ENCODE peak calls at places on chromosomes 13 and 19, in eight cellular contexts. O, F, K, E, S, D, U and X are unnamed samples. For H3K9me3 and H3K36me3, the result is how much of the 10 kb centered on the place peaks cover.

GRCh38 chr19:18878058-18878797 is 17.7 kb downstream of the CERS1 start:
- DNase-seq in O (no peak), F (no peak), K (no peak), E (no peak), S (no peak), D (no peak), U (peak), X (no peak)

GRCh38 chr19:8259922-8260247 is 48.3 kb downstream of the CD320 start:
- DNase-seq in O (no peak), F (no peak), K (no peak), E (no peak), S (no peak), D (no peak), U (peak), X (no peak)

GRCh38 chr19:3513198-3514140 is 7.4 kb downstream of the FZR1 start:
- DNase-seq in O (no peak), F (no peak), K (no peak), E (peak), S (no peak), D (peak), U (no peak), X (no peak)

GRCh38 chr13:113836917-113837553 is 26.8 kb downstream of the GAS6 start:
- DNase-seq in O (no peak), F (no peak), K (peak), E (peak), S (peak), D (peak), U (no peak), X (peak)

GRCh38 chr13:48492123-48493075 is 40.5 kb downstream of the RCBTB2 start:
- DNase-seq in O (peak), F (peak), K (peak), E (peak), S (peak), D (peak), U (peak), X (no peak)

GRCh38 chr13:26062853-26063444 is 11.1 kb upstream of the SHISA2 start:
- DNase-seq in O (no peak), F (peak), K (peak), E (no peak), S (peak), D (peak), U (no peak), X (peak)

GRCh38 chr13:24153979-24154378 is 6.5 kb upstream of the SPATA13 start:
- DNase-seq in O (no peak), F (no peak), K (no peak), E (no peak), S (peak), D (no peak), U (no peak), X (no peak)

GRCh38 chr19:662207-662961 is 630 bp downstream of the RNF126 start:
- DNase-seq in O (no peak), F (peak), K (peak), E (no peak), S (no peak), D (peak), U (no peak), X (peak)

GRCh38 chr13:110371550-110372465 is 64.7 kb downstream of the COL4A2 start:
- DNase-seq in O (no peak), F (no peak), K (no peak), E (no peak), S (no peak), D (no peak), U (peak), X (no peak)

GRCh38 chr13:94128430-94128829 is 351.1 kb downstream of the DCT start:
- DNase-seq in O (no peak), F (no peak), K (peak), E (no peak), S (peak), D (no peak), U (no peak), X (no peak)

GRCh38 chr19:33496496-33496895 is 25.1 kb downstream of the PEPD start:
- DNase-seq in O (no peak), F (no peak), K (no peak), E (no peak), S (no peak), D (no peak), U (peak), X (no peak)

GRCh38 chr13:97257800-97258799 is 36.0 kb downstream of the MBNL2 start:
- DNase-seq in O (peak), F (no peak), K (no peak), E (peak), S (no peak), D (no peak), U (peak), X (peak)

GRCh38 chr13:94120878-94121277 is 358.6 kb downstream of the DCT start:
- DNase-seq in O (no peak), F (no peak), K (no peak), E (no peak), S (no peak), D (no peak), U (no peak), X (no peak)

GRCh38 chr13:19601749-19602725 is 31.4 kb upstream of the MPHOSPH8 start:
- DNase-seq in O (no peak), F (peak), K (peak), E (peak), S (no peak), D (peak), U (peak), X (peak)

GRCh38 chr19:29927944-29928669 is 13.9 kb upstream of the URI1 start:
- DNase-seq in O (no peak), F (no peak), K (no peak), E (no peak), S (no peak), D (no peak), U (no peak), X (no peak)

GRCh38 chr19:42053037-42053935 is 16.7 kb downstream of the GRIK5 start:
- DNase-seq in O (no peak), F (no peak), K (no peak), E (no peak), S (no peak), D (no peak), U (no peak), X (no peak)

GRCh38 chr19:39409886-39410619 is 2.4 kb upstream of the PLEKHG2 start:
- DNase-seq in O (peak), F (peak), K (peak), E (peak), S (peak), D (peak), U (peak), X (peak)

GRCh38 chr13:74562381-74562780 is 428.2 kb upstream of the KLF12 start:
- DNase-seq in O (no peak), F (no peak), K (no peak), E (no peak), S (no peak), D (no peak), U (no peak), X (no peak)

GRCh38 chr13:94535231-94535630 is 55.7 kb upstream of the DCT start:
- DNase-seq in O (no peak), F (no peak), K (no peak), E (no peak), S (no peak), D (no peak), U (no peak), X (no peak)

GRCh38 chr19:728011-728410 is 19.3 kb downstream of the PALM start:
- DNase-seq in O (no peak), F (no peak), K (no peak), E (peak), S (no peak), D (no peak), U (no peak), X (no peak)

GRCh38 chr13:35987572-35988513 is 143.3 kb downstream of the DCLK1 start:
- DNase-seq in O (no peak), F (no peak), K (no peak), E (no peak), S (no peak), D (no peak), U (no peak), X (no peak)

GRCh38 chr13:46553521-46553885 is 533 bp downstream of the LRCH1 start:
- DNase-seq in O (no peak), F (no peak), K (peak), E (no peak), S (peak), D (no peak), U (no peak), X (no peak)

GRCh38 chr13:75299913-75300862 is 181.8 kb downstream of the TBC1D4 start:
- DNase-seq in O (no peak), F (no peak), K (no peak), E (no peak), S (no peak), D (no peak), U (no peak), X (no peak)

GRCh38 chr13:97100821-97101220 is 106.5 kb upstream of the OXGR1 start:
- DNase-seq in O (no peak), F (no peak), K (no peak), E (no peak), S (no peak), D (no peak), U (no peak), X (no peak)

GRCh38 chr19:55118401-55118991 is 1.1 kb upstream of the PPP1R12C start:
- DNase-seq in O (no peak), F (no peak), K (peak), E (peak), S (no peak), D (no peak), U (no peak), X (peak)

DNA sequence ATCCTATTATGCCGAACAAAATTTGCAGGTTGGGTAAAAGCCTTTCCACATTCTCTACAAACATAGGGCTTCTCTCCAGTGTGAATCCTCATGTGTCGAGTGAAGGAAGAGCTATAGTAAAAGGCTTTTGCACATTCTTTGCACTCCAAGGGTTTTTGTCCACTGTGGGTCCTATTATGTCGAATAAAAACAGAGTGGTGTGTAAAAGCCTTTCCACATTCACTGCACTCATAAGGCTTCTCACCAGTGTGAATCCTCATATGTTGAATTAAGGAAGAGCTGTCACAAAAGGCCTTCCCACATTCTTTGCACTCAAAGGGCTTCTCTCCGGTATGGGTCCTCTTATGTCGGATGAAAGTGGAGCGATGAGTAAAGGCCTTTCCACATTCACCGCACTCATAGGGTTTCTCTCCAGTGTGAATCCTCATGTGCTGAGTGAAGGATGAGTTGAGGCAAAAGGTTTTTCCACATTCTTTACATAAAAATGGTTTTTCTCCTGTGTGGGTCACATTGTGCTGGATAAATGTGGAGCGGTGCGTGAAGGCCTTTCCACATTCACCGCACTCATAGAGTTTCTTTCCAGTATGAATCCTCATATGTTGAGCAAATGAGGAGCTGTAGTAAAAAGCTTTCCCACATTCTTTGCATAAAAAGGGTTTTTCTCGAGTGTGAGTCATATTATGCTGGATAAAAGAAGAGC is 13.6 kb downstream of the ZNF599 start:
- DNase-seq in O (no peak), F (no peak), K (no peak), E (no peak), S (no peak), D (no peak), U (no peak), X (no peak)
- H3K9me3 ChIP-seq in O (half or more), F (under half), K (under half), E (under half), S (under half), D (under half), U (under half), X (under half)

GRCh38 chr19:10987621-10988297 is 26.9 kb downstream of the SMARCA4 start:
- DNase-seq in O (no peak), F (no peak), K (no peak), E (no peak), S (no peak), D (no peak), U (no peak), X (no peak)

GRCh38 chr19:10986301-10987127 is 25.7 kb downstream of the SMARCA4 start:
- DNase-seq in O (no peak), F (no peak), K (no peak), E (no peak), S (no peak), D (no peak), U (no peak), X (no peak)

GRCh38 chr19:10988921-10989320 is 28.1 kb downstream of the SMARCA4 start:
- DNase-seq in O (no peak), F (no peak), K (no peak), E (no peak), S (no peak), D (no peak), U (no peak), X (no peak)

GRCh38 chr19:10991076-10991475 is 30.2 kb downstream of the SMARCA4 start:
- DNase-seq in O (no peak), F (no peak), K (no peak), E (no peak), S (no peak), D (no peak), U (no peak), X (no peak)

GRCh38 chr19:10988380-10988779 is 27.6 kb downstream of the SMARCA4 start:
- DNase-seq in O (no peak), F (no peak), K (no peak), E (no peak), S (no peak), D (no peak), U (no peak), X (no peak)
- H3K36me3 ChIP-seq in O (half or more), F (under half), K (under half), E (half or more), S (under half), D (half or more), U (under half), X (under half)

DNA sequence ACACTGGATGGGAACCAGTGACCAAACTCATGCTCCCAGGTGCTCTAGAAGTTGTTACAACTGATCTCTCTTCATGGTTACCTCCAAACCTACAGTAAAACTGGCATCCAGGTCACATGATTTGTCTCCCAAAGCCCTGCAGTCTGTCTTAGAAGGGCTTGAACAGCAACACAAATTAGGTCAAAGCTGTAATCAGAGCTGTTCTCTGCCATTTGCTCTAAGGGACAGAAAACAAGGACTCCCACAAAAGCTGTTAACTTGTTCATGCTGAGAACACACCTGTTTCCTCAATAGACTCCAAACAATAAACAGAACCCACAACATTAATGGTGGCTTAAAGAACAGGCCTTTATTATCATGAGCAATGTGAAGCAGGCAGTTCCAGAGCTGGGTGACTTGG is 8.0 kb downstream of the ZNF671 start:
- DNase-seq in O (no peak), F (no peak), K (no peak), E (no peak), S (no peak), D (no peak), U (no peak), X (no peak)
- H3K9me3 ChIP-seq in O (half or more), F (under half), K (under half), E (under half), S (under half), D (half or more), U (under half), X (under half)

GRCh38 chr19:49788857-49789256 is 22.1 kb downstream of the AP2A1 start:
- DNase-seq in O (no peak), F (no peak), K (no peak), E (no peak), S (no peak), D (no peak), U (no peak), X (no peak)
- H3K36me3 ChIP-seq in O (half or more), F (under half), K (under half), E (half or more), S (under half), D (under half), U (under half), X (under half)

GRCh38 chr19:52585101-52585500 is 15.0 kb downstream of the ZNF701 start:
- DNase-seq in O (no peak), F (no peak), K (no peak), E (peak), S (no peak), D (no peak), U (no peak), X (no peak)

GRCh38 chr19:52585604-52586003 is 15.5 kb downstream of the ZNF701 start:
- DNase-seq in O (no peak), F (no peak), K (no peak), E (no peak), S (no peak), D (no peak), U (no peak), X (no peak)

GRCh38 chr19:52584686-52585085 is 14.6 kb downstream of the ZNF701 start:
- DNase-seq in O (no peak), F (no peak), K (no peak), E (no peak), S (no peak), D (no peak), U (no peak), X (no peak)
- H3K9me3 ChIP-seq in O (under half), F (under half), K (under half), E (under half), S (under half), D (under half), U (under half), X (under half)

DNA sequence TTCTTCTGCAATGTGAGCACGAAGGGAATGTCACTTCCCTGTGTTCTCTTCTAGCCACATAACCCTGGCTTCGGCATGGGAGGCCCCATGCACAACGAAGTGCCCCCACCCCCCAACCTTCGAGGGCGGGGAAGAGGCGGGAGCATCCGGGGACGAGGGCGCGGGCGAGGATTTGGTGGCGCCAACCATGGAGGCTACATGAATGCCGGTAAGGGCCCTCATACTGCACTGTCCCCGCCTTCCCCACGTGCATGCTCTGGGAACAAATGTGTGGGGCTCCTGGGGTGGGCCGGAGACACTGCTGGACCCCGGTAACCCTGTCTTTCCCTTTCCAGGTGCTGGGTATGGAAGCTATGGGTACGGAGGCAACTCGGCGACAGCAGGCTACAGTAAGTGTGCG is 17.7 kb upstream of the QTRT1 start:
- DNase-seq in O (no peak), F (no peak), K (no peak), E (no peak), S (no peak), D (no peak), U (no peak), X (no peak)
- H3K36me3 ChIP-seq in O (half or more), F (half or more), K (half or more), E (half or more), S (half or more), D (half or more), U (under half), X (under half)

GRCh38 chr13:50917572-50917971 is 8.0 kb downstream of the RNASEH2B start:
- DNase-seq in O (no peak), F (no peak), K (no peak), E (no peak), S (no peak), D (no peak), U (no peak), X (no peak)

GRCh38 chr13:50915562-50915961 is 6.0 kb downstream of the RNASEH2B start:
- DNase-seq in O (no peak), F (no peak), K (no peak), E (no peak), S (no peak), D (no peak), U (no peak), X (no peak)

GRCh38 chr13:50916701-50917184 is 7.2 kb downstream of the RNASEH2B start:
- DNase-seq in O (no peak), F (no peak), K (peak), E (no peak), S (no peak), D (no peak), U (no peak), X (no peak)

GRCh38 chr13:50921706-50922105 is 12.1 kb downstream of the RNASEH2B start:
- DNase-seq in O (no peak), F (no peak), K (no peak), E (no peak), S (no peak), D (no peak), U (no peak), X (no peak)

GRCh38 chr13:50919291-50919690 is 9.7 kb downstream of the RNASEH2B start:
- DNase-seq in O (no peak), F (no peak), K (no peak), E (no peak), S (no peak), D (no peak), U (no peak), X (no peak)
- H3K9me3 ChIP-seq in O (under half), F (under half), K (under half), E (under half), S (under half), D (under half), U (under half), X (under half)

GRCh38 chr19:43747557-43748204 is 7.1 kb downstream of the SMG9 start:
- DNase-seq in O (no peak), F (no peak), K (no peak), E (no peak), S (no peak), D (no peak), U (no peak), X (no peak)

GRCh38 chr19:43748685-43749084 is 6.1 kb downstream of the SMG9 start:
- DNase-seq in O (no peak), F (no peak), K (no peak), E (no peak), S (no peak), D (no peak), U (no peak), X (no peak)

GRCh38 chr19:43749898-43750297 is 4.9 kb downstream of the SMG9 start:
- DNase-seq in O (no peak), F (no peak), K (no peak), E (no peak), S (no peak), D (no peak), U (no peak), X (no peak)

GRCh38 chr19:43749152-43749551 is 5.6 kb downstream of the SMG9 start:
- DNase-seq in O (no peak), F (no peak), K (no peak), E (no peak), S (no peak), D (no peak), U (no peak), X (no peak)

GRCh38 chr19:43748205-43748594 is 6.6 kb downstream of the SMG9 start:
- DNase-seq in O (no peak), F (no peak), K (no peak), E (no peak), S (no peak), D (no peak), U (no peak), X (no peak)
- H3K36me3 ChIP-seq in O (half or more), F (half or more), K (under half), E (half or more), S (under half), D (half or more), U (under half), X (under half)

DNA sequence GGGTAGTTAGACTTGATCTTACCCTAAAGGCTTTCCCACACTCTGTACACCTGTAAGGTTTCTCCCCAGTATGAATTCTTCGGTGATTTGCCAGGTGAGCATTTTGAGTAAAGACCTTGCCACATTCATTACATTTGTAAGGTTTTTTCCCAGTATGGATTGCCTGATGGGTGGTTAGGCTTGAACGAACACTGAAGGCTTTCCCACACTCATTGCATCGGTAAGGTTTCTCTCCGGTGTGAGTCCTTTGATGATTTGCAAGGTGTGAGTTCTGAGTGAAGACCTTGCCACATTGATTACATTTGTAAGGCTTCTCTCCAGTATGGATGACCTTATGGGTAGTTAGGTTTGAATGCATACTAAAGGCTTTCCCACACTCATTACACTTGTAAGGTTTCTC is 23.7 kb downstream of the ERVV-2 start:
- DNase-seq in O (no peak), F (no peak), K (no peak), E (no peak), S (no peak), D (no peak), U (no peak), X (no peak)
- H3K9me3 ChIP-seq in O (half or more), F (under half), K (under half), E (under half), S (under half), D (half or more), U (under half), X (half or more)

GRCh38 chr19:46693760-46694159 is 23.2 kb downstream of the PRKD2 start:
- DNase-seq in O (no peak), F (no peak), K (no peak), E (no peak), S (no peak), D (no peak), U (no peak), X (no peak)
- H3K36me3 ChIP-seq in O (half or more), F (half or more), K (half or more), E (half or more), S (under half), D (half or more), U (under half), X (under half)